ENCODE peak calls at places on chromosomes 12 and 14, in nine cellular contexts. O, Y, A, Q, X, V, J, T and D are unnamed samples.

GRCh38 chr12:119780786-119781434 is 96.2 kb downstream of the CIT start:
- DNase-seq in T (peak; percentile 21), O (peak; percentile 49), A (peak; percentile 59), Y (peak; percentile 47), V (peak; percentile 45), X (peak; percentile 70), J (no peak), Q (no peak), D (peak; percentile 55)

GRCh38 chr12:76276499-76277151 is 71.6 kb downstream of the BBS10 start:
- DNase-seq in X (no peak), Y (peak; percentile 64), J (no peak), A (no peak), O (no peak), Q (no peak), T (no peak), V (no peak), D (peak; percentile 88)

GRCh38 chr12:85509081-85509856 is 229.2 kb downstream of the ALX1 start:
- DNase-seq in X (no peak), A (no peak), J (no peak), O (no peak), Q (no peak), Y (no peak), V (no peak), T (no peak), D (no peak)

GRCh38 chr14:26867171-26867757 is 269.4 kb upstream of the NOVA1 start:
- DNase-seq in T (no peak), O (peak; percentile 6), A (peak; percentile 68), X (no peak), Q (no peak), J (no peak), Y (peak; percentile 2), V (no peak), D (no peak)

GRCh38 chr14:75793806-75794205 is 132.8 kb downstream of the TTLL5 start:
- DNase-seq in Q (no peak), J (no peak), O (no peak), V (no peak), T (no peak), Y (no peak), X (no peak), A (peak; percentile 20), D (no peak)

GRCh38 chr12:99069371-99069770 is 424.3 kb downstream of the APAF1 start:
- DNase-seq in J (no peak), O (no peak), A (no peak), Y (no peak), T (no peak), X (no peak), Q (no peak), V (no peak), D (no peak)

GRCh38 chr14:89065879-89066278 is 241.4 kb downstream of the TTC8 start:
- DNase-seq in O (no peak), Q (no peak), V (no peak), Y (no peak), X (no peak), A (no peak), J (no peak), T (no peak), D (no peak)

GRCh38 chr14:64826333-64826732 is 53.4 kb downstream of the SPTB start:
- DNase-seq in V (peak; percentile 21), T (no peak), A (peak; percentile 47), X (no peak), Y (peak; percentile 24), O (no peak), Q (no peak), J (no peak), D (no peak)

GRCh38 chr14:48275301-48275700 is 599.9 kb upstream of the MDGA2 start:
- DNase-seq in T (no peak), Q (no peak), O (no peak), X (no peak), Y (peak; percentile 3), A (no peak), V (peak; percentile 65), J (no peak), D (no peak)

GRCh38 chr12:62715086-62715786 is 219.7 kb downstream of the PPM1H start:
- DNase-seq in J (no peak), X (no peak), Q (no peak), Y (no peak), V (no peak), A (no peak), O (no peak), T (no peak), D (no peak)

GRCh38 chr12:12017798-12018197 is 52.9 kb upstream of the BCL2L14 start:
- DNase-seq in T (no peak), J (no peak), A (no peak), Q (no peak), V (no peak), X (peak; percentile 56), O (peak; percentile 42), Y (no peak), D (no peak)

GRCh38 chr12:132824053-132824452 is 4.6 kb downstream of the GOLGA3 start:
- DNase-seq in J (no peak), T (no peak), Q (no peak), X (no peak), Y (no peak), A (peak; percentile 62), O (no peak), V (no peak), D (no peak)

GRCh38 chr14:101380940-101381339 is 180.4 kb upstream of the DIO3 start:
- DNase-seq in O (no peak), V (no peak), A (no peak), T (no peak), Q (no peak), Y (no peak), X (no peak), J (no peak), D (no peak)

GRCh38 chr14:75001899-75002298 is 822 bp upstream of the EIF2B2 start:
- DNase-seq in V (no peak), J (no peak), A (no peak), T (no peak), Y (no peak), X (no peak), O (no peak), Q (no peak), D (no peak)

GRCh38 chr12:130634866-130635265 is 81.2 kb downstream of the RIMBP2 start:
- DNase-seq in V (no peak), Y (no peak), J (no peak), O (no peak), X (peak; percentile 94), T (no peak), A (no peak), Q (no peak), D (no peak)

GRCh38 chr14:61215222-61216010 is 65.7 kb downstream of the TMEM30B start:
- DNase-seq in T (peak; percentile 21), O (no peak), X (no peak), J (no peak), Y (no peak), Q (no peak), V (no peak), A (peak; percentile 69), D (no peak)

GRCh38 chr14:91727121-91727520 is 4.8 kb downstream of the CATSPERB start:
- DNase-seq in T (no peak), A (peak; percentile 88), Y (no peak), J (no peak), O (no peak), Q (no peak), V (no peak), X (no peak), D (no peak)

GRCh38 chr12:29908154-29908553 is 124.4 kb upstream of the TMTC1 start:
- DNase-seq in V (no peak), T (no peak), Y (no peak), J (no peak), Q (no peak), O (no peak), A (no peak), X (no peak), D (no peak)

GRCh38 chr12:109542876-109543275 is 30.4 kb downstream of the MMAB start:
- DNase-seq in Y (no peak), T (no peak), O (no peak), X (no peak), J (no peak), Q (no peak), A (no peak), V (no peak), D (no peak)

GRCh38 chr14:104342435-104343293 is 204.3 kb downstream of the KIF26A start:
- DNase-seq in T (no peak), V (no peak), X (no peak), A (no peak), J (no peak), Q (no peak), Y (no peak), O (peak; percentile 75), D (peak; percentile 39)

GRCh38 chr12:121084229-121084628 is 45.2 kb upstream of the OASL start:
- DNase-seq in Q (no peak), V (no peak), A (no peak), J (no peak), X (no peak), O (no peak), Y (no peak), T (no peak), D (no peak)

GRCh38 chr12:68176252-68176651 is 16.7 kb upstream of the IFNG start:
- DNase-seq in V (no peak), A (no peak), O (no peak), T (no peak), J (no peak), Y (no peak), Q (no peak), X (no peak), D (no peak)

GRCh38 chr12:33488036-33488435 is 48.4 kb upstream of the SYT10 start:
- DNase-seq in T (no peak), X (no peak), V (no peak), Y (no peak), O (no peak), J (no peak), A (no peak), Q (no peak), D (no peak)

GRCh38 chr12:132367401-132367851 is 38.0 kb upstream of the GALNT9 start:
- DNase-seq in X (no peak), A (peak; percentile 12), J (no peak), T (no peak), O (no peak), Q (no peak), V (no peak), Y (no peak), D (no peak)